ENCODE peak calls at places on chromosome 1, in seven cellular contexts. V is choroid plexus epithelial cell, Z is upper lobe of right lung, A is KBM-7, B is NCI-H2081, T is iPS-NIHi11, P is hippocampal formation. N is an unnamed sample.

GRCh38 chr1:4045397-4046010 is 145.4 kb upstream of the C1orf174 start:
- DNase-seq in V (no peak), Z (no peak), A (no peak), B (no peak), T (no peak), P (no peak), N (no peak)

GRCh38 chr1:90107971-90108370 is 113.1 kb downstream of the ZNF326 start:
- DNase-seq in V (no peak), Z (no peak), A (no peak), B (no peak), T (no peak), P (no peak), N (no peak)

GRCh38 chr1:201537966-201538617 is 835 bp upstream of the NAV1 start:
- DNase-seq in V (peak), Z (no peak), A (no peak), B (no peak), T (peak), P (no peak), N (no peak)

GRCh38 chr1:166988976-166989515 is at the start of gene MAEL:
- DNase-seq in V (no peak), Z (no peak), A (no peak), B (no peak), T (no peak), P (no peak), N (no peak)

GRCh38 chr1:79117376-79117775 is 110.8 kb upstream of the ADGRL4 start:
- DNase-seq in V (peak), Z (no peak), A (no peak), B (no peak), T (no peak), P (no peak), N (no peak)

GRCh38 chr1:145858238-145858936 is 494 bp downstream of the PIAS3 start:
- DNase-seq in V (peak), Z (peak), A (peak), B (peak), T (peak), P (peak), N (peak)

GRCh38 chr1:106584663-106585062 is 471.8 kb upstream of the PRMT6 start:
- DNase-seq in V (no peak), Z (no peak), A (no peak), B (no peak), T (no peak), P (no peak), N (no peak)

GRCh38 chr1:162070094-162070748 is 730 bp downstream of the NOS1AP start:
- DNase-seq in V (no peak), Z (peak), A (no peak), B (peak), T (peak), P (no peak), N (peak)

GRCh38 chr1:28506907-28507246 is 1.0 kb downstream of the RCC1 start:
- DNase-seq in V (no peak), Z (no peak), A (no peak), B (no peak), T (no peak), P (no peak), N (no peak)

GRCh38 chr1:241592273-241592958 is 47.8 kb downstream of the CHML start:
- DNase-seq in V (peak), Z (no peak), A (no peak), B (no peak), T (no peak), P (no peak), N (no peak)

GRCh38 chr1:157403203-157403602 is 149.1 kb downstream of the FCRL5 start:
- DNase-seq in V (no peak), Z (no peak), A (peak), B (no peak), T (peak), P (no peak), N (no peak)

GRCh38 chr1:60924964-60925798 is 157.2 kb upstream of the NFIA start:
- DNase-seq in V (no peak), Z (no peak), A (no peak), B (peak), T (no peak), P (no peak), N (no peak)

GRCh38 chr1:12539705-12540579 is 78.1 kb downstream of the DHRS3 start:
- DNase-seq in V (peak), Z (peak), A (no peak), B (no peak), T (peak), P (no peak), N (peak)

GRCh38 chr1:153741946-153742345 is 14.1 kb downstream of the INTS3 start:
- DNase-seq in V (no peak), Z (no peak), A (no peak), B (no peak), T (no peak), P (no peak), N (no peak)

GRCh38 chr1:224615861-224616760 is at the start of gene CNIH3:
- DNase-seq in V (peak), Z (no peak), A (peak), B (peak), T (peak), P (no peak), N (no peak)

GRCh38 chr1:77739235-77739634 is 20.4 kb downstream of the USP33 start:
- DNase-seq in V (no peak), Z (no peak), A (peak), B (no peak), T (no peak), P (no peak), N (no peak)

GRCh38 chr1:156814571-156815260 is 1.9 kb downstream of the SH2D2A start:
- DNase-seq in V (no peak), Z (no peak), A (no peak), B (no peak), T (no peak), P (no peak), N (no peak)